ENCODE peak calls at places on chromosomes 16 and 17, in nine cellular contexts. One of them, this sample, is unnamed.

GRCh38 chr16:17431012-17431411 is 39.7 kb downstream of the XYLT1 start:
- DNase-seq in astrocyte of the cerebellum: no peak
- DNase-seq in lower lobe of right lung: no peak
- DNase-seq in left lung: no peak
- DNase-seq in lung: no peak
- DNase-seq in bronchial epithelial cell: no peak
- DNase-seq in uterus: no peak
- DNase-seq in astrocyte of the spinal cord: peak
- DNase-seq in epithelial cell of esophagus: no peak
- DNase-seq in this sample: no peak

GRCh38 chr17:82300707-82301270 is 16.6 kb downstream of the CD7 start:
- DNase-seq in astrocyte of the cerebellum: no peak
- DNase-seq in lower lobe of right lung: peak
- DNase-seq in left lung: peak
- DNase-seq in lung: peak
- DNase-seq in bronchial epithelial cell: no peak
- DNase-seq in uterus: peak
- DNase-seq in astrocyte of the spinal cord: peak
- DNase-seq in epithelial cell of esophagus: peak
- DNase-seq in this sample: peak

GRCh38 chr16:67632415-67633172 is 12.3 kb upstream of the CARMIL2 start:
- DNase-seq in astrocyte of the cerebellum: peak
- DNase-seq in lower lobe of right lung: no peak
- DNase-seq in left lung: no peak
- DNase-seq in lung: no peak
- DNase-seq in bronchial epithelial cell: peak
- DNase-seq in uterus: no peak
- DNase-seq in astrocyte of the spinal cord: peak
- DNase-seq in epithelial cell of esophagus: peak
- DNase-seq in this sample: peak

GRCh38 chr16:47374629-47375028 is 86.2 kb downstream of the ITFG1 start:
- DNase-seq in astrocyte of the cerebellum: peak
- DNase-seq in lower lobe of right lung: no peak
- DNase-seq in left lung: no peak
- DNase-seq in lung: no peak
- DNase-seq in bronchial epithelial cell: no peak
- DNase-seq in uterus: no peak
- DNase-seq in astrocyte of the spinal cord: peak
- DNase-seq in epithelial cell of esophagus: no peak
- DNase-seq in this sample: no peak

GRCh38 chr16:5062790-5063765 is 2.7 kb downstream of the C16orf89 start:
- DNase-seq in astrocyte of the cerebellum: no peak
- DNase-seq in lower lobe of right lung: no peak
- DNase-seq in left lung: peak
- DNase-seq in lung: no peak
- DNase-seq in bronchial epithelial cell: no peak
- DNase-seq in uterus: no peak
- DNase-seq in astrocyte of the spinal cord: no peak
- DNase-seq in epithelial cell of esophagus: no peak
- DNase-seq in this sample: no peak

GRCh38 chr17:30095507-30096244 is 20.9 kb upstream of the NSRP1 start:
- DNase-seq in astrocyte of the cerebellum: peak
- DNase-seq in lower lobe of right lung: no peak
- DNase-seq in left lung: no peak
- DNase-seq in lung: no peak
- DNase-seq in bronchial epithelial cell: peak
- DNase-seq in uterus: no peak
- DNase-seq in astrocyte of the spinal cord: peak
- DNase-seq in epithelial cell of esophagus: peak
- DNase-seq in this sample: peak

GRCh38 chr17:8387914-8388651 is 5.1 kb upstream of the RPL26 start:
- DNase-seq in astrocyte of the cerebellum: no peak
- DNase-seq in lower lobe of right lung: no peak
- DNase-seq in left lung: no peak
- DNase-seq in lung: no peak
- DNase-seq in bronchial epithelial cell: no peak
- DNase-seq in uterus: no peak
- DNase-seq in astrocyte of the spinal cord: no peak
- DNase-seq in epithelial cell of esophagus: peak
- DNase-seq in this sample: no peak

GRCh38 chr16:50096791-50097190 is 31.0 kb downstream of the HEATR3 start:
- DNase-seq in astrocyte of the cerebellum: no peak
- DNase-seq in lower lobe of right lung: no peak
- DNase-seq in left lung: no peak
- DNase-seq in lung: no peak
- DNase-seq in bronchial epithelial cell: peak
- DNase-seq in uterus: no peak
- DNase-seq in astrocyte of the spinal cord: peak
- DNase-seq in epithelial cell of esophagus: peak
- DNase-seq in this sample: peak

GRCh38 chr16:4309102-4309832 is 6.6 kb upstream of the GLIS2 start:
- DNase-seq in astrocyte of the cerebellum: no peak
- DNase-seq in lower lobe of right lung: no peak
- DNase-seq in left lung: no peak
- DNase-seq in lung: no peak
- DNase-seq in bronchial epithelial cell: no peak
- DNase-seq in uterus: no peak
- DNase-seq in astrocyte of the spinal cord: no peak
- DNase-seq in epithelial cell of esophagus: peak
- DNase-seq in this sample: no peak

GRCh38 chr16:84357191-84357651 is 11.1 kb upstream of the ATP2C2 start:
- DNase-seq in astrocyte of the cerebellum: peak
- DNase-seq in lower lobe of right lung: no peak
- DNase-seq in left lung: no peak
- DNase-seq in lung: no peak
- DNase-seq in bronchial epithelial cell: peak
- DNase-seq in uterus: no peak
- DNase-seq in astrocyte of the spinal cord: peak
- DNase-seq in epithelial cell of esophagus: peak
- DNase-seq in this sample: no peak

DNA sequence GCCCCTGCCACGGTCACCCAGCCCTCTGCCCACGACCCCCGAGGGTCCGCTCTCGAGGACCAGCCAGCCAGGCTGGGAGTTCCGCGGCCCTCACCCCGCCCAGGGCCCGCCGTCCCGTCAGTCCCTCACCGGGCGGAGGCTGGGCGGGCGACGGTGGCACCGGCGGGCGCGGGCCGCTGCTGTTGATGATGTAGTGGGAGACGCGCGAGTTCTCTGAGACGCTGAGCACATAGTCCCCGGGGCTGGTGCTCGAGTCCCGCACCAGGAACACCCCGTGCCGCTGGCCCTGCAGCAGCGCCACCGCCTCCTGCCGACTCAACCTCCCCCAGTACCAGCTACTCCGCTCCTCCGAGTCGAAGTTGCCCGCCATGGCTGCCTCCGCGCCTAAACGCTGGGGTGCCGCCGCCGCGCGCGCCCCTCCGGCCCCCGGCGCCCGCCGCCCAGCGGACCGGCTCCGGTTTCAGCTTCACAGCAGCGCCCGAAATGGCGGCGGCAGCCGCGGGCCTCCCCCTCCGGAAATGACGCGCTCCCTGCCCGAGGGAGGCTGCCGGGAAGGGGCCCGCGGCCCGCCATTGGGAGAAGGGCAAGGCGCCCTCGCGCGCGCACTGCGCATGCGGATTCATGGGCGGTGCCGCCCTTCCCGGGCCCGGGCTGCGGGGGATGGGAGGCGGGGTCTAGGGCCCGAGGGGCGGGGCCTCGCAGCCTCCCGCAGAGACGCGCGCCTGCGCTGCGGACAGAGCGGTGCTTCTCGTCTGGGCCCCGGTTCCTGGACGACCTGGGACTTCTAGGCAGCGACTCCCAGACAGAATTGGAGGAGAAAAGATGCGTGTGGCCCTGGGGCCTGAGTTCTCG is at the start of gene CRK:
- DNase-seq in astrocyte of the cerebellum: peak
- DNase-seq in lower lobe of right lung: peak
- DNase-seq in left lung: peak
- DNase-seq in lung: peak
- DNase-seq in bronchial epithelial cell: peak
- DNase-seq in uterus: peak
- DNase-seq in astrocyte of the spinal cord: peak
- DNase-seq in epithelial cell of esophagus: peak
- DNase-seq in this sample: peak
- TF ChIP-seq CTCF in astrocyte of the cerebellum: no peak
- TF ChIP-seq CTCF in lower lobe of right lung: no peak
- TF ChIP-seq CTCF in left lung: no peak
- TF ChIP-seq CTCF in lung: no peak
- TF ChIP-seq CTCF in bronchial epithelial cell: no peak
- TF ChIP-seq CTCF in uterus: no peak
- TF ChIP-seq CTCF in astrocyte of the spinal cord: no peak
- TF ChIP-seq CTCF in epithelial cell of esophagus: no peak
- TF ChIP-seq CTCF in this sample: no peak

GRCh38 chr17:57084802-57085447 is at the start of gene AKAP1:
- DNase-seq in astrocyte of the cerebellum: peak
- DNase-seq in lower lobe of right lung: peak
- DNase-seq in left lung: peak
- DNase-seq in lung: peak
- DNase-seq in bronchial epithelial cell: peak
- DNase-seq in uterus: peak
- DNase-seq in astrocyte of the spinal cord: peak
- DNase-seq in epithelial cell of esophagus: peak
- DNase-seq in this sample: peak
- TF ChIP-seq CTCF in astrocyte of the cerebellum: no peak
- TF ChIP-seq CTCF in lower lobe of right lung: no peak
- TF ChIP-seq CTCF in left lung: no peak
- TF ChIP-seq CTCF in lung: peak
- TF ChIP-seq CTCF in bronchial epithelial cell: peak
- TF ChIP-seq CTCF in uterus: no peak
- TF ChIP-seq CTCF in astrocyte of the spinal cord: no peak
- TF ChIP-seq CTCF in epithelial cell of esophagus: peak
- TF ChIP-seq CTCF in this sample: no peak

GRCh38 chr17:17972126-17972951 is at the start of the genes DRC3 and TOM1L2:
- DNase-seq in astrocyte of the cerebellum: peak
- DNase-seq in lower lobe of right lung: peak
- DNase-seq in left lung: peak
- DNase-seq in lung: peak
- DNase-seq in bronchial epithelial cell: peak
- DNase-seq in uterus: peak
- DNase-seq in astrocyte of the spinal cord: peak
- DNase-seq in epithelial cell of esophagus: peak
- DNase-seq in this sample: peak
- TF ChIP-seq CTCF in astrocyte of the cerebellum: no peak
- TF ChIP-seq CTCF in lower lobe of right lung: no peak
- TF ChIP-seq CTCF in left lung: no peak
- TF ChIP-seq CTCF in lung: no peak
- TF ChIP-seq CTCF in bronchial epithelial cell: no peak
- TF ChIP-seq CTCF in uterus: no peak
- TF ChIP-seq CTCF in astrocyte of the spinal cord: no peak
- TF ChIP-seq CTCF in epithelial cell of esophagus: no peak
- TF ChIP-seq CTCF in this sample: no peak

DNA sequence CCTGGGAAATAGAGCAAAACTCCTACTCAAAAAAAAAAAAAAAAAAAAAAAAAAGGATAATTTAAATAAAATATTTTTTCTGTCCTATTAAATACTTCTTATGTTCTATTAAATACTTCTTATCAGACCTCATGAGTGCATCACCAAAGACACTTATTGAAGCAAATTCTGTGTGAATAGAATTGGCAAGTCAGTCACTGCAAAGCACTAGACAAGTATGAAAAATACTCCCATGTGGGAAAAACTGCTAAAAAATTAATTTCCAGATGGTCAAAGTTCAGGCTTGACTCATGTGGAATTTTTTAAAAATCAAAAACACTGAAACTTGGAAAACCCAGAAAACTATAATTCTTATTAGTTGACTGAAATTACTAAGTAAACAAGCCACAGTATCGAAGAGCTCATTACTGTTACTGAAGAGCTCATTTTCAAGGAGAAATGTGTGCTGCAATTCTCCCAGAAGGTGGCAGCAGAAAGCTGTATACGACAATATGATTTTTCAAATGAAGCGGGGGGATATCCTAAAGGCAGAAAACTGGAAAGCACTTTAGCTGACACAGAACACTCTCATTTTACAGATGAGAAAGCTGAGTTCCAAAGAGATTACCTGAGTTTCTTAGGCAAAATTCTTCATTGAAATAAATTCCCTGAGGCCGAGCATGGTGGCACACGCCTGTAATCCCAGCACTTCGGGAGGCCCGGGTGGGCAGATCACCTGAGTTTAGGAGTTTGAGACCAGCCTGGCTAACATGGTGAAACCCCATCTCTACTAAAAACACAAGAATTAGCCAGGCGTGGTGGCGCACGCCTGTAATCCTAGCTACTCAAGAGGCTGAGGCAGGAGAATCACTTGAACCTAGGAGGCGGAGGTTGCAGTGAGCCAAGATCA is 15.9 kb upstream of the FBXO47 start:
- DNase-seq in astrocyte of the cerebellum: peak
- DNase-seq in lower lobe of right lung: no peak
- DNase-seq in left lung: no peak
- DNase-seq in lung: no peak
- DNase-seq in bronchial epithelial cell: peak
- DNase-seq in uterus: peak
- DNase-seq in astrocyte of the spinal cord: peak
- DNase-seq in epithelial cell of esophagus: peak
- DNase-seq in this sample: peak
- TF ChIP-seq CTCF in astrocyte of the cerebellum: peak
- TF ChIP-seq CTCF in lower lobe of right lung: peak
- TF ChIP-seq CTCF in left lung: peak
- TF ChIP-seq CTCF in lung: peak
- TF ChIP-seq CTCF in bronchial epithelial cell: peak
- TF ChIP-seq CTCF in uterus: peak
- TF ChIP-seq CTCF in astrocyte of the spinal cord: peak
- TF ChIP-seq CTCF in epithelial cell of esophagus: peak
- TF ChIP-seq CTCF in this sample: peak

GRCh38 chr17:63679214-63679613 is 20.7 kb downstream of the LIMD2 start:
- DNase-seq in astrocyte of the cerebellum: no peak
- DNase-seq in lower lobe of right lung: no peak
- DNase-seq in left lung: no peak
- DNase-seq in lung: no peak
- DNase-seq in bronchial epithelial cell: no peak
- DNase-seq in uterus: no peak
- DNase-seq in astrocyte of the spinal cord: no peak
- DNase-seq in epithelial cell of esophagus: no peak
- DNase-seq in this sample: no peak

GRCh38 chr17:63680700-63681099 is 19.2 kb downstream of the LIMD2 start:
- DNase-seq in astrocyte of the cerebellum: no peak
- DNase-seq in lower lobe of right lung: no peak
- DNase-seq in left lung: no peak
- DNase-seq in lung: no peak
- DNase-seq in bronchial epithelial cell: no peak
- DNase-seq in uterus: no peak
- DNase-seq in astrocyte of the spinal cord: no peak
- DNase-seq in epithelial cell of esophagus: no peak
- DNase-seq in this sample: no peak

GRCh38 chr17:63675607-63676539 is 24.1 kb downstream of the LIMD2 start:
- DNase-seq in astrocyte of the cerebellum: peak
- DNase-seq in lower lobe of right lung: peak
- DNase-seq in left lung: peak
- DNase-seq in lung: peak
- DNase-seq in bronchial epithelial cell: peak
- DNase-seq in uterus: peak
- DNase-seq in astrocyte of the spinal cord: peak
- DNase-seq in epithelial cell of esophagus: peak
- DNase-seq in this sample: peak

GRCh38 chr17:63675231-63675606 is 24.7 kb downstream of the LIMD2 start:
- DNase-seq in astrocyte of the cerebellum: no peak
- DNase-seq in lower lobe of right lung: no peak
- DNase-seq in left lung: no peak
- DNase-seq in lung: no peak
- DNase-seq in bronchial epithelial cell: peak
- DNase-seq in uterus: no peak
- DNase-seq in astrocyte of the spinal cord: peak
- DNase-seq in epithelial cell of esophagus: peak
- DNase-seq in this sample: peak

GRCh38 chr17:63676540-63676933 is 23.4 kb downstream of the LIMD2 start:
- DNase-seq in astrocyte of the cerebellum: no peak
- DNase-seq in lower lobe of right lung: no peak
- DNase-seq in left lung: no peak
- DNase-seq in lung: no peak
- DNase-seq in bronchial epithelial cell: no peak
- DNase-seq in uterus: no peak
- DNase-seq in astrocyte of the spinal cord: no peak
- DNase-seq in epithelial cell of esophagus: no peak
- DNase-seq in this sample: no peak
- TF ChIP-seq CTCF in astrocyte of the cerebellum: no peak
- TF ChIP-seq CTCF in lower lobe of right lung: no peak
- TF ChIP-seq CTCF in left lung: no peak
- TF ChIP-seq CTCF in lung: no peak
- TF ChIP-seq CTCF in bronchial epithelial cell: no peak
- TF ChIP-seq CTCF in uterus: no peak
- TF ChIP-seq CTCF in astrocyte of the spinal cord: no peak
- TF ChIP-seq CTCF in epithelial cell of esophagus: no peak
- TF ChIP-seq CTCF in this sample: no peak